ENCODE peak calls at places on chromosomes 11 and 22, in ten cellular contexts. B is NCI-H1417; S is aorta; J is upper lobe of right lung; H is glutamatergic neuron; X is colonic mucosa; U is SK-N-SH; P is hippocampal formation; L is progenitor cell of endocrine pancreas; M is activated T-helper 1 cell treated with anti-CD3 and anti-CD28 coated beads, Interleukin-12 subunit alpha, Interleukin-12 subunit beta, Interleukin-2, Interleukin-4 antibody, amounts not matched to agents 30 ng/mL and 10 ng/mL and 1 ng/mL, durations not matched to agents 14 hours and 24 hours and 36 hours. K is an unnamed sample.

GRCh38 chr11:45507916-45508315 is 157.5 kb downstream of the CHST1 start:
- DNase-seq in U (no peak), P (no peak), M (no peak), S (no peak), B (no peak), L (no peak), J (no peak), X (no peak), H (no peak), K (no peak)

GRCh38 chr11:2890466-2891241 is 5.1 kb upstream of the CDKN1C start:
- DNase-seq in U (no peak), S (no peak), P (no peak), M (no peak), J (peak), H (no peak), B (peak), X (peak), L (no peak), K (no peak)

GRCh38 chr11:64566042-64566914 is 24.7 kb upstream of the SLC22A12 start:
- DNase-seq in X (peak), J (peak), M (peak), P (no peak), B (peak), S (no peak), U (peak), H (peak), L (no peak), K (no peak)

GRCh38 chr11:111846063-111846462 is 25.3 kb downstream of the ALG9 start:
- DNase-seq in P (no peak), B (no peak), M (no peak), S (no peak), U (peak), L (no peak), H (no peak), J (no peak), X (no peak), K (no peak)

GRCh38 chr11:57216463-57216862 is 20.6 kb downstream of the APLNR start:
- DNase-seq in S (no peak), L (no peak), M (no peak), H (no peak), J (no peak), P (no peak), U (no peak), B (no peak), X (no peak), K (no peak)

GRCh38 chr11:10329935-10330334 is 25.1 kb downstream of the ADM start:
- DNase-seq in M (no peak), S (no peak), J (no peak), P (no peak), L (no peak), B (no peak), H (no peak), X (no peak), U (no peak), K (no peak)

GRCh38 chr11:2650343-2650867 is 49.4 kb downstream of the KCNQ1OT1 start:
- DNase-seq in B (no peak), L (no peak), J (no peak), X (no peak), S (no peak), U (no peak), M (no peak), P (no peak), H (no peak), K (no peak)

GRCh38 chr11:4178813-4179662 is 84.4 kb downstream of the RRM1 start:
- DNase-seq in S (no peak), J (no peak), L (no peak), P (no peak), H (no peak), U (no peak), X (no peak), M (no peak), B (no peak), K (no peak)

GRCh38 chr22:27833803-27834202 is 32.2 kb upstream of the MN1 start:
- DNase-seq in S (peak), X (no peak), J (no peak), M (no peak), L (no peak), U (no peak), P (no peak), H (no peak), B (no peak), K (no peak)

GRCh38 chr11:8480858-8481257 is 113.2 kb downstream of the STK33 start:
- DNase-seq in H (no peak), P (no peak), J (no peak), X (no peak), L (no peak), M (no peak), S (no peak), B (no peak), U (no peak), K (no peak)

GRCh38 chr11:128908391-128909246 is 17.5 kb downstream of the KCNJ5 start:
- DNase-seq in B (no peak), P (no peak), X (peak), H (no peak), M (no peak), U (peak), L (no peak), J (no peak), S (peak), K (no peak)

GRCh38 chr11:65562788-65563187 is 4.6 kb upstream of the LTBP3 start:
- DNase-seq in L (no peak), S (no peak), X (no peak), B (no peak), M (no peak), J (no peak), U (no peak), H (no peak), P (no peak), K (no peak)

GRCh38 chr11:36890280-36890679 is 292.2 kb upstream of the RAG2 start:
- DNase-seq in U (no peak), X (no peak), S (no peak), M (no peak), J (no peak), H (no peak), L (no peak), B (no peak), P (no peak), K (no peak)

GRCh38 chr11:103326070-103326794 is 217.0 kb downstream of the DYNC2H1 start:
- DNase-seq in L (no peak), X (peak), B (peak), M (no peak), S (peak), P (peak), H (peak), J (no peak), U (peak), K (no peak)